ENCODE peak calls at places on chromosomes 13 and 19, in nine cellular contexts. One of them, this sample, is unnamed.
A peak's percentile ranks its signal among the peaks of the same experiment; 100 is the strongest.

GRCh38 chr13:36680918-36681317 is 7.1 kb downstream of the SERTM1 start:
- DNase-seq in RWPE1: no peak
- DNase-seq in adrenal gland: no peak
- DNase-seq in breast epithelium: no peak
- DNase-seq in astrocyte of the spinal cord: peak; percentile 56
- DNase-seq in neural crest cell: no peak
- DNase-seq in tibial artery: no peak
- DNase-seq in IMR-90: no peak
- DNase-seq in PC-3: no peak
- DNase-seq in this sample: no peak

GRCh38 chr19:16078311-16078758 is 2.0 kb downstream of the TPM4 start:
- DNase-seq in RWPE1: no peak
- DNase-seq in adrenal gland: no peak
- DNase-seq in breast epithelium: peak; percentile 50
- DNase-seq in IMR-90: peak; percentile 69
- DNase-seq in neural crest cell: no peak
- DNase-seq in tibial artery: peak; percentile 55
- DNase-seq in PC-3: peak; percentile 67
- DNase-seq in astrocyte of the spinal cord: no peak
- DNase-seq in this sample: no peak

GRCh38 chr19:51368366-51369282 is at the start of gene CLDND2:
- DNase-seq in RWPE1: no peak
- DNase-seq in IMR-90: no peak
- DNase-seq in adrenal gland: no peak
- DNase-seq in tibial artery: no peak
- DNase-seq in breast epithelium: no peak
- DNase-seq in neural crest cell: no peak
- DNase-seq in astrocyte of the spinal cord: no peak
- DNase-seq in PC-3: no peak
- DNase-seq in this sample: no peak

GRCh38 chr13:103289661-103290060 is 223.4 kb upstream of the SLC10A2 start:
- DNase-seq in IMR-90: no peak
- DNase-seq in breast epithelium: no peak
- DNase-seq in astrocyte of the spinal cord: peak; percentile 65
- DNase-seq in neural crest cell: no peak
- DNase-seq in tibial artery: no peak
- DNase-seq in PC-3: no peak
- DNase-seq in adrenal gland: no peak
- DNase-seq in RWPE1: no peak
- DNase-seq in this sample: no peak

GRCh38 chr13:100520936-100521765 is 67.4 kb downstream of the GGACT start:
- DNase-seq in neural crest cell: peak; percentile 14
- DNase-seq in PC-3: no peak
- DNase-seq in breast epithelium: no peak
- DNase-seq in tibial artery: no peak
- DNase-seq in adrenal gland: no peak
- DNase-seq in astrocyte of the spinal cord: peak; percentile 41
- DNase-seq in RWPE1: no peak
- DNase-seq in IMR-90: no peak
- DNase-seq in this sample: no peak

GRCh38 chr19:17235618-17236413 is 9.8 kb downstream of the OCEL1 start:
- DNase-seq in IMR-90: peak; percentile 76
- DNase-seq in adrenal gland: peak; percentile 68
- DNase-seq in breast epithelium: peak; percentile 73
- DNase-seq in PC-3: no peak
- DNase-seq in RWPE1: peak; percentile 51
- DNase-seq in tibial artery: peak; percentile 60
- DNase-seq in astrocyte of the spinal cord: peak; percentile 69
- DNase-seq in neural crest cell: peak; percentile 58
- DNase-seq in this sample: no peak

GRCh38 chr19:2475018-2475701 is 767 bp upstream of the GADD45B start:
- DNase-seq in neural crest cell: peak; percentile 40
- DNase-seq in tibial artery: peak; percentile 55
- DNase-seq in PC-3: peak; percentile 58
- DNase-seq in IMR-90: peak; percentile 48
- DNase-seq in astrocyte of the spinal cord: peak; percentile 73
- DNase-seq in RWPE1: no peak
- DNase-seq in adrenal gland: peak; percentile 67
- DNase-seq in breast epithelium: no peak
- DNase-seq in this sample: no peak

GRCh38 chr19:49923055-49924003 is 5.7 kb upstream of the ATF5 start:
- DNase-seq in adrenal gland: no peak
- DNase-seq in PC-3: no peak
- DNase-seq in breast epithelium: no peak
- DNase-seq in IMR-90: no peak
- DNase-seq in tibial artery: no peak
- DNase-seq in astrocyte of the spinal cord: no peak
- DNase-seq in neural crest cell: no peak
- DNase-seq in RWPE1: no peak
- DNase-seq in this sample: no peak

GRCh38 chr19:21604351-21604926 is 99.0 kb downstream of the ZNF429 start:
- DNase-seq in astrocyte of the spinal cord: peak; percentile 31
- DNase-seq in neural crest cell: no peak
- DNase-seq in PC-3: peak; percentile 34
- DNase-seq in IMR-90: peak; percentile 21
- DNase-seq in adrenal gland: peak; percentile 28
- DNase-seq in RWPE1: peak; percentile 16
- DNase-seq in breast epithelium: no peak
- DNase-seq in tibial artery: no peak
- DNase-seq in this sample: no peak

GRCh38 chr19:45919678-45920077 is 5.1 kb upstream of the NANOS2 start:
- DNase-seq in neural crest cell: no peak
- DNase-seq in breast epithelium: no peak
- DNase-seq in astrocyte of the spinal cord: no peak
- DNase-seq in IMR-90: no peak
- DNase-seq in RWPE1: no peak
- DNase-seq in adrenal gland: no peak
- DNase-seq in tibial artery: no peak
- DNase-seq in PC-3: no peak
- DNase-seq in this sample: no peak

GRCh38 chr19:45920458-45920857 is 5.9 kb upstream of the NANOS2 start:
- DNase-seq in RWPE1: no peak
- DNase-seq in breast epithelium: no peak
- DNase-seq in astrocyte of the spinal cord: no peak
- DNase-seq in tibial artery: no peak
- DNase-seq in IMR-90: no peak
- DNase-seq in PC-3: no peak
- DNase-seq in neural crest cell: no peak
- DNase-seq in adrenal gland: no peak
- DNase-seq in this sample: no peak

GRCh38 chr19:45924891-45925447 is 10.4 kb upstream of the NANOS2 start:
- DNase-seq in RWPE1: no peak
- DNase-seq in astrocyte of the spinal cord: no peak
- DNase-seq in tibial artery: no peak
- DNase-seq in PC-3: peak; percentile 10
- DNase-seq in neural crest cell: no peak
- DNase-seq in breast epithelium: no peak
- DNase-seq in adrenal gland: no peak
- DNase-seq in IMR-90: no peak
- DNase-seq in this sample: no peak

GRCh38 chr19:45918721-45919120 is 4.1 kb upstream of the NANOS2 start:
- DNase-seq in astrocyte of the spinal cord: no peak
- DNase-seq in neural crest cell: no peak
- DNase-seq in adrenal gland: no peak
- DNase-seq in breast epithelium: no peak
- DNase-seq in PC-3: no peak
- DNase-seq in tibial artery: no peak
- DNase-seq in IMR-90: no peak
- DNase-seq in RWPE1: no peak
- DNase-seq in this sample: no peak

DNA sequence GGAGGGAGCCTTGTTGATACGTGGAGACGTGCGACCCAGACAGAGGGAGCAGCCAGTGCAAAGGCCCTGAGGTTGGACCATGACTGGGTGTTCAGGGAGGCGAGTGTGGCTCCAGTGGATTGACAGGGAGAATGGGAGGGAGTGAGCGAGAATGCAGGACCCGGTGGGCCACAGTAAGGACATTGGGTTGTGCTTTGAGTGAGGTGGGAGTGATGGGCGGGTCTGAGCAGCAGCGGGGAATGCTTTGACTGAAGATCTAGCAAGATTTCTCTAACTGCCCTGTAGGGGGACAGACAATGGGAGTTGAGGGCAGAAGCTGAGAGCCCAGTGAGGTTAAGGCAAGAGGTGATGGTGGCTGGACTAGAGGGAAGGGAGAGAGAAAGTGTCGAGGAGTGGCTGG is 7.7 kb upstream of the NANOS2 start:
- DNase-seq in adrenal gland: no peak
- DNase-seq in IMR-90: no peak
- DNase-seq in RWPE1: no peak
- DNase-seq in PC-3: peak; percentile 11
- DNase-seq in tibial artery: no peak
- DNase-seq in breast epithelium: no peak
- DNase-seq in astrocyte of the spinal cord: no peak
- DNase-seq in neural crest cell: no peak
- DNase-seq in this sample: no peak
- TF ChIP-seq CTCF in adrenal gland: no peak
- TF ChIP-seq CTCF in IMR-90: peak; percentile 8
- TF ChIP-seq CTCF in RWPE1: no peak
- TF ChIP-seq CTCF in PC-3: peak; percentile 16
- TF ChIP-seq CTCF in tibial artery: no peak
- TF ChIP-seq CTCF in breast epithelium: no peak
- TF ChIP-seq CTCF in astrocyte of the spinal cord: peak; percentile 26
- TF ChIP-seq CTCF in neural crest cell: peak; percentile 47
- TF ChIP-seq CTCF in this sample: no peak

GRCh38 chr13:60583196-60583908 is 186.3 kb downstream of the TDRD3 start:
- DNase-seq in neural crest cell: no peak
- DNase-seq in breast epithelium: no peak
- DNase-seq in adrenal gland: no peak
- DNase-seq in RWPE1: no peak
- DNase-seq in PC-3: no peak
- DNase-seq in astrocyte of the spinal cord: peak; percentile 79
- DNase-seq in tibial artery: peak; percentile 42
- DNase-seq in IMR-90: peak; percentile 16
- DNase-seq in this sample: no peak
- TF ChIP-seq CTCF in neural crest cell: no peak
- TF ChIP-seq CTCF in breast epithelium: no peak
- TF ChIP-seq CTCF in adrenal gland: no peak
- TF ChIP-seq CTCF in RWPE1: no peak
- TF ChIP-seq CTCF in PC-3: no peak
- TF ChIP-seq CTCF in astrocyte of the spinal cord: peak; percentile 37
- TF ChIP-seq CTCF in tibial artery: no peak
- TF ChIP-seq CTCF in IMR-90: no peak
- TF ChIP-seq CTCF in this sample: no peak

GRCh38 chr19:55473613-55474012 is 2.8 kb upstream of the ZNF628 start:
- DNase-seq in PC-3: no peak
- DNase-seq in IMR-90: no peak
- DNase-seq in RWPE1: no peak
- DNase-seq in adrenal gland: no peak
- DNase-seq in neural crest cell: no peak
- DNase-seq in tibial artery: no peak
- DNase-seq in breast epithelium: no peak
- DNase-seq in astrocyte of the spinal cord: peak; percentile 63
- DNase-seq in this sample: no peak

GRCh38 chr19:55471266-55471665 is 5.2 kb upstream of the ZNF628 start:
- DNase-seq in IMR-90: no peak
- DNase-seq in astrocyte of the spinal cord: no peak
- DNase-seq in adrenal gland: no peak
- DNase-seq in RWPE1: no peak
- DNase-seq in breast epithelium: no peak
- DNase-seq in neural crest cell: no peak
- DNase-seq in PC-3: no peak
- DNase-seq in tibial artery: no peak
- DNase-seq in this sample: no peak

GRCh38 chr19:55474269-55475265 is 1.9 kb upstream of the ZNF628 start:
- DNase-seq in astrocyte of the spinal cord: peak; percentile 69
- DNase-seq in adrenal gland: no peak
- DNase-seq in RWPE1: no peak
- DNase-seq in IMR-90: no peak
- DNase-seq in PC-3: no peak
- DNase-seq in tibial artery: no peak
- DNase-seq in breast epithelium: no peak
- DNase-seq in neural crest cell: no peak
- DNase-seq in this sample: no peak

GRCh38 chr19:55472463-55472862 is 4.0 kb upstream of the ZNF628 start:
- DNase-seq in astrocyte of the spinal cord: peak; percentile 65
- DNase-seq in tibial artery: no peak
- DNase-seq in IMR-90: peak; percentile 79
- DNase-seq in adrenal gland: no peak
- DNase-seq in breast epithelium: no peak
- DNase-seq in PC-3: peak; percentile 86
- DNase-seq in neural crest cell: no peak
- DNase-seq in RWPE1: peak; percentile 48
- DNase-seq in this sample: no peak

DNA sequence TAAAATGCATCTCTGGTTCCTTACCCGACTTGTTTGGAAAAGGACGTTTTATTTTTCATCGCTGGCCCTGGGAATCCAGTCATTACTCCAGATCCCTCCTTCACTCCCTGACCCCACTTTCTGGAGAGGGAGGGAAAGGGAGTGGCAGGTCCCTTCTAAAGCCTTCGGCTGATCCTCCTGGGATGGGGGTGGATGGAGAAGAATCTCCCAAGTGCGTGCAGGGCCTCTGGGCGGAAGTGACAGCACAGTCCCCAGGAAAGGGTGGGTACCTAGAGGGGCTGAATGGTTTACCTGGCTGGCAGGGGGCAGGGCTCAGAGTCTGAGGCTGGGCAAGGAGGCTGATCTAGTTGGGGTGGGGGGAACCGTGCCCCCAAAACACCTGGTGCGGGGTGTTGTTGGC is 3.2 kb upstream of the ZNF628 start:
- DNase-seq in breast epithelium: no peak
- DNase-seq in RWPE1: no peak
- DNase-seq in adrenal gland: no peak
- DNase-seq in PC-3: no peak
- DNase-seq in astrocyte of the spinal cord: no peak
- DNase-seq in IMR-90: no peak
- DNase-seq in tibial artery: no peak
- DNase-seq in neural crest cell: no peak
- DNase-seq in this sample: no peak
- TF ChIP-seq CTCF in breast epithelium: no peak
- TF ChIP-seq CTCF in RWPE1: no peak
- TF ChIP-seq CTCF in adrenal gland: no peak
- TF ChIP-seq CTCF in PC-3: no peak
- TF ChIP-seq CTCF in astrocyte of the spinal cord: no peak
- TF ChIP-seq CTCF in IMR-90: no peak
- TF ChIP-seq CTCF in tibial artery: no peak
- TF ChIP-seq CTCF in neural crest cell: no peak
- TF ChIP-seq CTCF in this sample: no peak

DNA sequence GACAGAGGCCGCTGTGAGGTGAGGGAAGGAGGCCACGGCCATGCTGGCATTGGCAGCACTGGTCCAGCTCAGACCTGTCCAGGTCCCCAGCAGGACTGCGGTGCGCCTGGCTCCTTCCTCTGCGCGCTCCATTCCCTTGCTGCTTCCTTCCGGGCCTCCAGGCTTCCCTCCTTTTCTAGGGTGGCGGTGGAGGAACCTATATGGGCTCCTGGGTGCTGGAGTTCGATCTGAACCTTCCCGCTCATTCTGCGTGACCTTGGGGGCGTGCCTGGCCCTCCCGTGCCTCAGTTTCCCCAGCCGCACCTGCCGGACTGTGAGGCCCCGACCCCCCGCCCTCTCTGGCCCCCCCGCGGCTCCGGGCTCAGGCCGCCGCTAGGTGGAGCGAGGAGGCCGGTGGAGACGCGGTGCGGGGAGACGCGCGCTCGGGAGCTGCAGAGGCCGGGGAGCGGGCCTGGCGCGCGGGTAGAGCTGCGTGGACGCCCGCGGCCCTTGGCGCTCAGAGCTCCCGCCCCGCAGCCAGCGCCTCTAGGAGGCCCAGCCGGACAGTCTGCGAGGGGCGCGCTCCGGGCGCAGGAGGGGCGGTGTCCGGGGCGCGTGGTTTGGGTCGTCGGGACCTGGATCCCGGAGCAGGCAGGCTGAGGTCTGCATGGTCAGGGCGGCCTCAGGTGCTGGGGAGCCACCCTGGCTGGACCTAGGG is 29.9 kb downstream of the EFNA2 start:
- DNase-seq in astrocyte of the spinal cord: peak; percentile 33
- DNase-seq in RWPE1: peak; percentile 66
- DNase-seq in IMR-90: peak; percentile 25
- DNase-seq in adrenal gland: peak; percentile 50
- DNase-seq in breast epithelium: no peak
- DNase-seq in PC-3: peak; percentile 50
- DNase-seq in tibial artery: no peak
- DNase-seq in neural crest cell: no peak
- DNase-seq in this sample: no peak
- TF ChIP-seq CTCF in astrocyte of the spinal cord: peak; percentile 65
- TF ChIP-seq CTCF in RWPE1: peak; percentile 80
- TF ChIP-seq CTCF in IMR-90: peak; percentile 68
- TF ChIP-seq CTCF in adrenal gland: peak; percentile 40
- TF ChIP-seq CTCF in breast epithelium: peak; percentile 61
- TF ChIP-seq CTCF in PC-3: peak; percentile 70
- TF ChIP-seq CTCF in tibial artery: peak; percentile 53
- TF ChIP-seq CTCF in neural crest cell: peak; percentile 63
- TF ChIP-seq CTCF in this sample: no peak